ENCODE peak calls at places on chromosomes 7 and 10, in five cellular contexts. Y is adrenal gland, S is body of pancreas, H is AG04450, I is colonic mucosa. D is an unnamed sample.
A peak's percentile ranks its signal among the peaks of the same experiment; 100 is the strongest.

GRCh38 chr10:132540456-132540855 is 2.9 kb downstream of the INPP5A start:
- DNase-seq in S (peak; percentile 55), I (no peak), H (no peak), Y (no peak), D (no peak)

GRCh38 chr10:86180861-86181260 is 185.7 kb downstream of the GRID1 start:
- DNase-seq in H (no peak), S (no peak), Y (no peak), I (no peak), D (no peak)

GRCh38 chr10:33258951-33259350 is 75.5 kb downstream of the NRP1 start:
- DNase-seq in I (no peak), H (no peak), S (no peak), Y (no peak), D (no peak)

GRCh38 chr7:47420117-47420780 is 161.7 kb downstream of the TNS3 start:
- DNase-seq in Y (no peak), H (no peak), S (no peak), I (no peak), D (no peak)

GRCh38 chr7:13489386-13489785 is 500.1 kb downstream of the ETV1 start:
- DNase-seq in I (no peak), H (no peak), S (no peak), Y (no peak), D (no peak)

GRCh38 chr10:12186324-12186723 is 9.4 kb downstream of the NUDT5 start:
- DNase-seq in H (no peak), Y (no peak), I (no peak), S (no peak), D (no peak)

GRCh38 chr7:13879994-13880686 is 109.3 kb downstream of the ETV1 start:
- DNase-seq in S (no peak), Y (no peak), I (no peak), H (no peak), D (peak; percentile 49)

GRCh38 chr7:42144253-42145002 is 92.6 kb downstream of the GLI3 start:
- DNase-seq in S (no peak), I (no peak), H (no peak), Y (no peak), D (no peak)

GRCh38 chr7:12564996-12565764 is 5.3 kb upstream of the SCIN start:
- DNase-seq in Y (no peak), H (no peak), S (no peak), I (no peak), D (no peak)

GRCh38 chr10:43249962-43250624 is 16.8 kb downstream of the RASGEF1A start:
- DNase-seq in H (no peak), S (no peak), I (no peak), Y (peak; percentile 13), D (no peak)

GRCh38 chr10:63887026-63887589 is 365.9 kb downstream of the REEP3 start:
- DNase-seq in S (peak; percentile 40), H (no peak), Y (no peak), I (no peak), D (no peak)

GRCh38 chr10:38027992-38028391 is 17.5 kb downstream of the ZNF33A start:
- DNase-seq in I (no peak), Y (no peak), S (no peak), H (no peak), D (no peak)

GRCh38 chr7:33849961-33850559 is 55.3 kb upstream of the BMPER start:
- DNase-seq in H (no peak), I (no peak), Y (no peak), S (no peak), D (no peak)

GRCh38 chr10:114955984-114956383 is 18.0 kb downstream of the TRUB1 start:
- DNase-seq in I (no peak), H (no peak), Y (no peak), S (no peak), D (no peak)
- H3K27ac ChIP-seq in I (no peak overlapping the region), H (no peak overlapping the region), Y (no peak overlapping the region), S (no peak overlapping the region), D (no peak overlapping the region)

GRCh38 chr10:121694966-121695340 is 96.7 kb upstream of the FGFR2 start:
- DNase-seq in S (no peak), H (no peak), Y (no peak), I (no peak), D (peak; percentile 76)
- H3K27me3 ChIP-seq in S (no peaks in the 10 kb centered on the region), H (no peaks in the 10 kb centered on the region), Y (peaks cover 5% of the 10 kb centered on the region), I (no peaks in the 10 kb centered on the region), D (no peaks in the 10 kb centered on the region)

GRCh38 chr7:157498690-157499089 is 161.9 kb downstream of the DNAJB6 start:
- DNase-seq in S (no peak), Y (no peak), H (no peak), I (no peak), D (no peak)

GRCh38 chr7:157499121-157499834 is 162.5 kb downstream of the DNAJB6 start:
- DNase-seq in S (no peak), Y (no peak), I (no peak), H (no peak), D (no peak)

GRCh38 chr7:157499835-157500153 is 163.0 kb downstream of the DNAJB6 start:
- DNase-seq in H (no peak), I (no peak), Y (no peak), S (no peak), D (no peak)

GRCh38 chr7:157501576-157501975 is 164.8 kb downstream of the DNAJB6 start:
- DNase-seq in H (no peak), Y (no peak), S (no peak), I (no peak), D (no peak)

DNA sequence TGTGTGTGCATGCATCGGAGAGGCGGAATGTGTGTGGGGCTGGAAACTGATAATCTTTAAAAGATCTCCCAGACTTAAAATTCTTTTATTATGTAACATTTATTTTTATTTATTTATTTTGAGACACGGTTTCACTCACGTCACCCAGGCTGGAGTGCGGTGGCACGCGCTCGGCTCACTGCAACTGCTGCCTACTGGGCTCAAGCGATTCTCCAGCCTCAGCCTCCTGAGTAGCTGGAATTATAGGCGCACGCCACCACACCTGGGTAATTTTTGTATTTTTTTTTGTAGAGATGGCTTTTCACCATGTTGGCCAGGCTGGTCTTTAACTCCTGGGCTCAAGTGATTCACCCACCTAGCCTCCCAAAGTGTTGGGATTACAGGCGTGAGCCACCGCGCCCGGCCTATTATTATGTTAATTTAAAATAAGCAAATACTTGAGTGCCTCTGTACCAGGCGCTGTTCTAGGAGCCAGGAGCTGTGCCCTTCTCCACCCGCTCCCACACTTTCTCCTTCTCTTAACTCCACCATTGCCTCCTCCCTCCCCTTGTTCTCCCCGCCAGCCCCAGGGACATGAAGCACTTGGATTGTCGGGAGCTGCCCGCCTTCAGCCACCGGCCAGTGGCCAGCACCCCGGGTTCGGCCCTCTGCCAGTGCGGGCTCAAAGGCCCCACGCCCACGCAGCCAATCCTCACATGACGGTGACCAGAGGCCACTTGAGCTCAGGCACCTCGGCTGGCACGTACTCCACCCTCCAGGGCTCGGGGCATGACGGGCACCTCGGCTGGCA is 163.6 kb downstream of the DNAJB6 start:
- DNase-seq in Y (no peak), S (no peak), I (no peak), H (no peak), D (no peak)
- H3K27ac ChIP-seq in Y (no peak overlapping the region), S (no peak overlapping the region), I (no peak overlapping the region), H (no peak overlapping the region), D (no peak overlapping the region)

GRCh38 chr7:150733734-150734095 is 3.5 kb upstream of the GIMAP5 start:
- DNase-seq in Y (no peak), H (no peak), S (no peak), I (no peak), D (no peak)
- H3K27me3 ChIP-seq in Y (no peaks in the 10 kb centered on the region), H (no peaks in the 10 kb centered on the region), S (no peaks in the 10 kb centered on the region), I (no peaks in the 10 kb centered on the region), D (no peaks in the 10 kb centered on the region)

D was measured in keratinocyte.